ENCODE peak calls at places on chromosome X, in nine cellular contexts. S is NCI-H1105, O is germinal center, R is cardiac fibroblast, G is activated T-cell treated with anti-CD3 and anti-CD28 coated beads for 24 hours, Z is ecto neural progenitor cell, L is AG08396, I is left ventricle myocardium inferior, A is H9. C is an unnamed sample.

GRCh38 chrX:72394518-72395163 is 88.9 kb upstream of the CITED1 start:
- DNase-seq in I (peak; percentile 18), G (no peak), O (no peak), L (peak; percentile 52), A (no peak), Z (no peak), S (no peak), R (peak; percentile 76), C (no peak)

GRCh38 chrX:49761481-49761880 is 65.7 kb upstream of the PAGE1 start:
- DNase-seq in S (no peak), L (peak; percentile 16), Z (no peak), G (no peak), O (no peak), R (peak; percentile 12), I (no peak), A (no peak), C (no peak)

GRCh38 chrX:132216806-132217202 is 2.4 kb downstream of the RAP2C start:
- DNase-seq in L (no peak), G (no peak), I (no peak), A (no peak), R (peak; percentile 19), S (peak; percentile 47), Z (no peak), O (no peak), C (no peak)

GRCh38 chrX:31333181-31333831 is 261.5 kb upstream of the FTHL17 start:
- DNase-seq in R (peak; percentile 84), L (peak; percentile 17), G (no peak), A (no peak), S (no peak), I (no peak), O (no peak), Z (no peak), C (no peak)

GRCh38 chrX:119272882-119273806 is 37.1 kb downstream of the PGRMC1 start:
- DNase-seq in R (peak; percentile 51), O (peak; percentile 75), A (peak; percentile 89), S (no peak), I (peak; percentile 21), G (peak; percentile 17), L (peak; percentile 18), Z (peak; percentile 79), C (no peak)

GRCh38 chrX:15206306-15206705 is 63.6 kb downstream of the ASB9 start:
- DNase-seq in S (peak; percentile 69), R (no peak), A (no peak), O (no peak), Z (no peak), G (no peak), I (no peak), L (no peak), C (no peak)

GRCh38 chrX:123159403-123159802 is 24.7 kb upstream of the GRIA3 start:
- DNase-seq in G (no peak), Z (no peak), L (no peak), S (no peak), O (no peak), I (no peak), R (no peak), A (no peak), C (no peak)

GRCh38 chrX:123993326-123993725 is 31.8 kb downstream of the STAG2 start:
- DNase-seq in Z (no peak), A (no peak), G (no peak), O (no peak), L (peak; percentile 15), S (no peak), R (peak; percentile 49), I (no peak), C (no peak)

GRCh38 chrX:79413009-79413408 is 45.9 kb upstream of the ITM2A start:
- DNase-seq in A (no peak), R (peak; percentile 32), Z (no peak), S (no peak), O (peak; percentile 1), L (no peak), G (no peak), I (no peak), C (no peak)

GRCh38 chrX:129996120-129996519 is 13.7 kb downstream of the BCORL1 start:
- DNase-seq in O (no peak), G (no peak), L (peak; percentile 59), A (no peak), R (peak; percentile 68), I (no peak), Z (no peak), S (no peak), C (no peak)

GRCh38 chrX:23365541-23365940 is 30.9 kb downstream of the PTCHD1 start:
- DNase-seq in R (no peak), I (no peak), A (no peak), Z (no peak), S (peak; percentile 14), O (no peak), L (no peak), G (no peak), C (no peak)

GRCh38 chrX:40068048-40068447 is 29.7 kb downstream of the BCOR start:
- DNase-seq in I (no peak), L (no peak), S (no peak), A (no peak), Z (no peak), G (no peak), R (peak; percentile 16), O (no peak), C (no peak)

GRCh38 chrX:95346854-95347253 is 1337.8 kb upstream of the DIAPH2 start:
- DNase-seq in I (no peak), G (no peak), R (peak; percentile 0), Z (no peak), S (peak; percentile 0), O (no peak), A (no peak), L (no peak), C (no peak)

GRCh38 chrX:74346124-74346523 is 42.1 kb downstream of the ZCCHC13 start:
- DNase-seq in L (no peak), A (no peak), S (no peak), Z (no peak), O (no peak), I (no peak), G (no peak), R (peak; percentile 31), C (no peak)

C was measured in NCI-H1048.